ENCODE peak calls at places on chromosomes 7 and 10, in six cellular contexts. G, H, V, N, C and T are unnamed samples.

GRCh38 chr7:116999316-116999715 is 46.0 kb downstream of the ST7 start:
- DNase-seq in G (no peak), H (no peak), V (no peak), N (no peak), C (peak; percentile 7), T (no peak)

GRCh38 chr10:131077031-131077430 is 234.5 kb downstream of the TCERG1L start:
- DNase-seq in G (no peak), H (no peak), V (peak; percentile 49), N (no peak), C (no peak), T (no peak)

GRCh38 chr10:71799785-71800453 is 26.6 kb upstream of the VSIR start:
- DNase-seq in G (no peak), H (no peak), V (no peak), N (no peak), C (no peak), T (no peak)

GRCh38 chr7:67267914-67268313 is 271.3 kb downstream of the TYW1 start:
- DNase-seq in G (no peak), H (no peak), V (no peak), N (no peak), C (no peak), T (no peak)

GRCh38 chr7:106883627-106884026 is 18.5 kb downstream of the PIK3CG start:
- DNase-seq in G (no peak), H (no peak), V (no peak), N (no peak), C (no peak), T (no peak)

GRCh38 chr10:80924063-80924952 is 386.6 kb downstream of the SH2D4B start:
- DNase-seq in G (peak; percentile 7), H (no peak), V (no peak), N (no peak), C (peak; percentile 34), T (no peak)

GRCh38 chr10:10609379-10609955 is 408.2 kb upstream of the CELF2 start:
- DNase-seq in G (no peak), H (no peak), V (no peak), N (no peak), C (no peak), T (no peak)

GRCh38 chr10:17425584-17426262 is 28.7 kb downstream of the ST8SIA6 start:
- DNase-seq in G (no peak), H (no peak), V (no peak), N (no peak), C (peak; percentile 92), T (no peak)

GRCh38 chr10:74213571-74214162 is 62.6 kb downstream of the ADK start:
- DNase-seq in G (peak; percentile 68), H (no peak), V (no peak), N (no peak), C (peak; percentile 54), T (no peak)

GRCh38 chr10:80596391-80597257 is 58.9 kb downstream of the SH2D4B start:
- DNase-seq in G (peak; percentile 55), H (no peak), V (peak; percentile 55), N (no peak), C (peak; percentile 75), T (no peak)

GRCh38 chr7:32155712-32156111 is 85.5 kb upstream of the PDE1C start:
- DNase-seq in G (no peak), H (no peak), V (no peak), N (no peak), C (no peak), T (no peak)

GRCh38 chr10:114825513-114826253 is 4.1 kb downstream of the FHIP2A start:
- DNase-seq in G (no peak), H (no peak), V (no peak), N (no peak), C (no peak), T (no peak)

GRCh38 chr10:121556448-121556847 is 41.8 kb downstream of the FGFR2 start:
- DNase-seq in G (no peak), H (no peak), V (no peak), N (no peak), C (no peak), T (no peak)

GRCh38 chr10:71088054-71088453 is 124.3 kb upstream of the UNC5B start:
- DNase-seq in G (no peak), H (no peak), V (peak; percentile 19), N (peak; percentile 86), C (no peak), T (peak; percentile 21)

GRCh38 chr10:95260397-95260881 is 30.4 kb downstream of the PDLIM1 start:
- DNase-seq in G (peak; percentile 62), H (no peak), V (no peak), N (peak; percentile 91), C (no peak), T (no peak)

GRCh38 chr10:33199731-33200130 is 134.7 kb downstream of the NRP1 start:
- DNase-seq in G (no peak), H (no peak), V (no peak), N (no peak), C (no peak), T (no peak)

GRCh38 chr10:13018171-13018570 is 16.7 kb upstream of the CCDC3 start:
- DNase-seq in G (no peak), H (no peak), V (no peak), N (no peak), C (no peak), T (no peak)

GRCh38 chr10:30862486-30862885 is 169.2 kb downstream of the ZNF438 start:
- DNase-seq in G (no peak), H (no peak), V (no peak), N (no peak), C (no peak), T (no peak)

GRCh38 chr10:110042181-110042580 is 34.4 kb downstream of the ADD3 start:
- DNase-seq in G (no peak), H (no peak), V (no peak), N (no peak), C (no peak), T (no peak)

GRCh38 chr7:81688622-81689411 is 81.0 kb downstream of the HGF start:
- DNase-seq in G (no peak), H (no peak), V (no peak), N (no peak), C (no peak), T (no peak)

GRCh38 chr7:64312826-64313225 is 935 bp upstream of the ZNF736 start:
- DNase-seq in G (no peak), H (peak; percentile 40), V (no peak), N (no peak), C (no peak), T (no peak)

GRCh38 chr7:64308019-64308275 is 5.8 kb upstream of the ZNF736 start:
- DNase-seq in G (no peak), H (peak; percentile 16), V (no peak), N (no peak), C (no peak), T (no peak)

GRCh38 chr7:64314493-64315020 is 796 bp downstream of the ZNF736 start:
- DNase-seq in G (no peak), H (no peak), V (no peak), N (no peak), C (no peak), T (no peak)

GRCh38 chr7:64310426-64310825 is 3.3 kb upstream of the ZNF736 start:
- DNase-seq in G (no peak), H (no peak), V (no peak), N (peak; percentile 47), C (no peak), T (no peak)

DNA sequence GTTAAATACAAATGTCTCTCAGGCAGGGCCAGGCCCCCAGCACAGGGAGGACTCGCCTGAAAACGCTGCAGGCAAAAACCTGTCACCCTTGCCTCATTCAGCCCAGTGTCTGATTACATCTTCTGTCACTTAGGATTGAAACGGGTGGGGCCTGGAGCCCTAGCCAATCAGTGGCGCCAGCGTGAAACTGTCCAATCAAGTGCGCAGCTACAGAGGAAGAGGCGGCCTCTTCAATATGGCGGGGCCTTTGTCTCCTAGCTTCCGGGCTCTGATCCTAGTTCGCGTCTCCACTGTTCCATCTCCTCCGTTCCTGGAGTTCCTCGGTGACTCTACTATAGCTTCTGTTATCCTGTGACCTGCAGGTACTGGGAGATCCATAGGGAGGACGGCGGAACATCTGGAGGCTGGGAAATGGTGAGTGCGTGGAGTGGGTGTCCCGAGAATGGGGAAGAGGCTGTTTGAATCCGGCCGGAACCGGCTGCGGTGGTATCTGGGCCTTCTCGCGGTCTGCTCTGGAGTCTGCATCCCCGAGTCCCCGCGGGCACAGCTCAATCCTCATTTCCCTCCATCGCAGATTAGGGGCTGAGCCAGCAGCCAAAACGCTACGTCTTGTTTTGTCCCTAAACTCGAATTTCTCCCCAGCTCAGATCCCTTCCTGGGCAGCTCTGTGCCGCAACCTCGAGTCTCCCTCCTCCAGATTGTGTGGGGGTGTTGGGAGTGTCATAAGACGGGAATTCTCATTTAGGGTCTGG is at the start of gene ZNF736:
- DNase-seq in G (no peak), H (peak; percentile 82), V (peak; percentile 95), N (peak; percentile 98), C (peak; percentile 90), T (peak; percentile 95)
- TF ChIP-seq POLR2A in G (no peak), H (peak; percentile 31), V (no peak), N (no peak), C (peak; percentile 89), T (peak; percentile 77)

DNA sequence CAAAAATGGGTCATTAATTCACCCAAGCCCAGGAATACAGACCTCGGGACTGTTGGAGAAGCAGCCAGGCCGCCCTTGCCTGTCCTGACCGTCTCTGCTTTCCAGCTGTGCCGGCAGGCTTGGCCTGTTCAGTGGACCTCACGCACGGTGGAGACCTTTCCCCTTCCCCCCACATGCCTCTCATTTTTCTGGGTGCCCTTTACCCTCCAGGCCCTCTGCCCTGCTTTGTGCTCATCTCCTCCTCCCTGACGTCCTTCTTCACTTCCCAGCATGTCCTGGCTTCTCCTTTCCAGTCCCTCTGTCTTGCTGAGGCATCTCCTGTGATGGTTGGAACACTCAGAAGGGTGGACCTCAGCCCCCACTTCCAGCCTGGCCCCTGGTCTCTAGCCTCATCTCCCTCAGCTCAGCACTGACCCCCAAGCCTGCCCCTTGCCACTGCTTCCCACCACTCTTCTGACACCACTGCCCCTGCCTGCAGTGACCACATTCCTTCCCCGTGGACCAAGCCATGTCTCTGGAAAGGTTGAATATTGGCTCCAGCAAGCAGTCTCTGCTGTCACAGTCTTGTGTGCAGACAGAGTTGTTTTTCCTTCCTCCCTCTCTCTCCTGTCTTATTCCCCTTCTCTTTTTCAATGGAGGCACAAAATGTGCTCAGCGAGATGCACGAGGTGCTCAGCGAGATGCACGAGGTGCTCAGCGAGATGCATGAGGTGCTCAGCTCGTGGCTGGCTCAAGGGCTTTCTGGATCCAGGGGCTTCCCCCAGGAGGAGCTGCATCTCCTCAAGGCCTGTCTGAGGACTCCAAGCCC is 14.9 kb downstream of the BAG3 start:
- DNase-seq in G (no peak), H (no peak), V (no peak), N (no peak), C (no peak), T (no peak)
- H3K4me1 ChIP-seq in G (peaks cover 81% of the 10 kb centered on the region), H (peaks cover 20% of the 10 kb centered on the region), V (no peaks in the 10 kb centered on the region), N (peaks cover 97% of the 10 kb centered on the region), C (peaks cover 21% of the 10 kb centered on the region), T (peaks cover 58% of the 10 kb centered on the region)

GRCh38 chr10:122847782-122848604 is 2.3 kb upstream of the CUZD1 start:
- DNase-seq in G (no peak), H (no peak), V (no peak), N (no peak), C (no peak), T (no peak)
- TF ChIP-seq EP300 in G (no peak), H (no peak), V (no peak), N (no peak), C (no peak), T (no peak)

DNA sequence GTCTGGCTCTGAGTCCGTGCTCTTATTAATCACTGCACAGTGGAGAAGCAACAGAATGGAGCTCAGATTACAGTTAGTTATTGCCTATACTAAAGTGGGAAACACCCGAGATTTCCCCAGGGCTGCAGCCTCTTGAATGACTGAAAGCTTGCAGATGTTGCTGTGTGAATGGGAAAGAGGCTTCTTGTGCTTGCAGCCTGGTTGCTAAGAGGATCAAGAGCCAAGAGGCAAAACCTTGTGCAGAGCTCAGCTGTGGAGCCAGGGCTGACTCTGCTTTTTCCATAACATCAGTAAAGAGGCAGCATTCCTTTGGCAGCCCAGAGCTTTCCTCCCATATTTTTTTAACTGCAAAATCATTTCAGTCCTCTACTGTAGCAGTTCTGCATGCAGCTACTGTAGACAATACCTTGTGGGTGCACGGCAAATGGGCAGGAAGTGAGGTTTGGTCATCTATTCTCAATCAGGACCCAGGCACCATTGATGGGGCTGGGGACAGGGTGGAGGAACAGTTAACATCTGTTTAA is 86.5 kb downstream of the RALA start:
- DNase-seq in G (no peak), H (no peak), V (peak; percentile 67), N (no peak), C (no peak), T (no peak)
- TF ChIP-seq POLR2A in G (no peak), H (no peak), V (no peak), N (no peak), C (no peak), T (no peak)